ENCODE peak calls at places on chromosomes 12 and 14, in seven cellular contexts. P, K, C, E, J, R and L are unnamed samples.
A peak's percentile ranks its signal among the peaks of the same experiment; 100 is the strongest.

GRCh38 chr12:49364989-49365388 is 2.3 kb upstream of the SPATS2 start:
- DNase-seq in P (peak; percentile 95), K (peak; percentile 56), C (no peak), E (no peak), J (peak; percentile 7), R (no peak), L (peak; percentile 84)

GRCh38 chr12:6181166-6181565 is 19.0 kb upstream of the CD9 start:
- DNase-seq in P (no peak), K (no peak), C (no peak), E (no peak), J (no peak), R (no peak), L (no peak)

GRCh38 chr14:23694085-23694975 is 58.2 kb downstream of the DHRS2 start:
- DNase-seq in P (no peak), K (no peak), C (no peak), E (no peak), J (no peak), R (peak; percentile 5), L (peak; percentile 86)

GRCh38 chr12:4717806-4718205 is 2.4 kb upstream of the GALNT8 start:
- DNase-seq in P (no peak), K (no peak), C (no peak), E (no peak), J (no peak), R (no peak), L (no peak)

GRCh38 chr12:128076188-128076587 is 190.8 kb upstream of the TMEM132C start:
- DNase-seq in P (peak; percentile 70), K (peak; percentile 88), C (no peak), E (no peak), J (no peak), R (peak; percentile 5), L (peak; percentile 1)

GRCh38 chr14:55327179-55327578 is 56.0 kb downstream of the FBXO34 start:
- DNase-seq in P (no peak), K (no peak), C (no peak), E (no peak), J (no peak), R (no peak), L (no peak)

GRCh38 chr14:86115972-86116371 is 586.0 kb downstream of the FLRT2 start:
- DNase-seq in P (no peak), K (no peak), C (no peak), E (no peak), J (no peak), R (no peak), L (no peak)

GRCh38 chr14:100530270-100531072 is 56.7 kb downstream of the BEGAIN start:
- DNase-seq in P (no peak), K (no peak), C (no peak), E (no peak), J (peak; percentile 3), R (no peak), L (no peak)

GRCh38 chr14:101979666-101980065 is 15.3 kb downstream of the DYNC1H1 start:
- DNase-seq in P (peak; percentile 52), K (no peak), C (no peak), E (no peak), J (no peak), R (no peak), L (no peak)

GRCh38 chr12:27915536-27915935 is 57.0 kb downstream of the PTHLH start:
- DNase-seq in P (no peak), K (no peak), C (no peak), E (no peak), J (no peak), R (no peak), L (no peak)

GRCh38 chr12:104668274-104668718 is 211.5 kb downstream of the CHST11 start:
- DNase-seq in P (no peak), K (peak; percentile 92), C (no peak), E (peak; percentile 48), J (no peak), R (no peak), L (no peak)

GRCh38 chr12:28172434-28173030 is 17.7 kb upstream of the CCDC91 start:
- DNase-seq in P (peak; percentile 77), K (peak; percentile 59), C (no peak), E (no peak), J (no peak), R (peak; percentile 73), L (peak; percentile 84)

GRCh38 chr14:89625208-89625987 is 208.4 kb upstream of the FOXN3 start:
- DNase-seq in P (no peak), K (no peak), C (no peak), E (peak; percentile 90), J (no peak), R (no peak), L (no peak)

GRCh38 chr14:100879782-100880181 is 23.7 kb downstream of the RTL1 start:
- DNase-seq in P (no peak), K (no peak), C (no peak), E (peak; percentile 32), J (no peak), R (no peak), L (no peak)

GRCh38 chr12:30862486-30862885 is 64.1 kb upstream of the TSPAN11 start:
- DNase-seq in P (peak; percentile 71), K (peak; percentile 66), C (no peak), E (no peak), J (no peak), R (no peak), L (no peak)

GRCh38 chr12:65642006-65642695 is 182.1 kb upstream of the HMGA2 start:
- DNase-seq in P (peak; percentile 91), K (no peak), C (no peak), E (no peak), J (no peak), R (no peak), L (no peak)

GRCh38 chr14:23805761-23806160 is 147.8 kb upstream of the DHRS4 start:
- DNase-seq in P (no peak), K (no peak), C (no peak), E (no peak), J (no peak), R (no peak), L (no peak)

GRCh38 chr12:67986632-67987031 is 2.6 kb upstream of the IFNG-AS1 start:
- DNase-seq in P (peak; percentile 30), K (no peak), C (no peak), E (no peak), J (no peak), R (no peak), L (no peak)

GRCh38 chr12:102195826-102196225 is 1.8 kb downstream of the PMCH start:
- DNase-seq in P (no peak), K (no peak), C (no peak), E (no peak), J (no peak), R (no peak), L (no peak)

DNA sequence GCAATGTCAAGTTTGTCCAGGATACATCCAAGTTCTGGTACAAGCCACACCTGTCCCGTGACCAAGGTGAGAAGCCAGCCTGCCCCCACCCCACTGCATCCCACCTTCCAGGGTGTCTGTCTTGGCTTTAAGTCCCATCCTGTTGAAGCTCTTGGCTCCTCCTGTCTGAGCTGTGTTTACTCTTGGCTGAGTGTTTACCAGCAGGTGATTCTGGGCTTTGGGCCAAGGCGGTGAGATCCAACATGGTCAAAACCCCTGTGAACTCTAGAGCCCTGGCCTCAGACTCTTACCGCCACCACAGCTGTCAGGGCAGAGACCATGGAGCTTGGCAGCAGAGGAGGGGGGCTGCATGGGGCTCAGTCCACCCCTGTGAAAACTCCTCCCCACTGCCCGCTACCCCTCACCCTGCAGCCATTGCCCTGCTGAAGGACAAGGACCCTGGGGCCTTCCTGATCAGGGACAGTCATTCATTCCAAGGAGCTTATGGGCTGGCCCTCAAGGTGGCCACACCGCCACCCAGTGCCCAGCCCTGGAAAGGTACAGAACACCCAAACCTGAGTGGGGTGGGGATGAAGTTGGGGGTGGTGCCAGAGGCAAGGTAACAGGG is 11.6 kb downstream of the TNS2 start:
- DNase-seq in P (no peak), K (no peak), C (no peak), E (peak; percentile 67), J (no peak), R (peak; percentile 77), L (no peak)
- TF ChIP-seq CTCF in P (no peak), K (peak; percentile 35), C (peak; percentile 37), E (no peak), J (no peak), R (peak; percentile 44), L (peak; percentile 47)

GRCh38 chr14:66069830-66070541 is 416.2 kb upstream of the CCDC196 start:
- DNase-seq in P (no peak), K (no peak), C (no peak), E (no peak), J (no peak), R (no peak), L (peak; percentile 31)
- TF ChIP-seq CTCF in P (no peak), K (no peak), C (no peak), E (no peak), J (no peak), R (no peak), L (no peak)

DNA sequence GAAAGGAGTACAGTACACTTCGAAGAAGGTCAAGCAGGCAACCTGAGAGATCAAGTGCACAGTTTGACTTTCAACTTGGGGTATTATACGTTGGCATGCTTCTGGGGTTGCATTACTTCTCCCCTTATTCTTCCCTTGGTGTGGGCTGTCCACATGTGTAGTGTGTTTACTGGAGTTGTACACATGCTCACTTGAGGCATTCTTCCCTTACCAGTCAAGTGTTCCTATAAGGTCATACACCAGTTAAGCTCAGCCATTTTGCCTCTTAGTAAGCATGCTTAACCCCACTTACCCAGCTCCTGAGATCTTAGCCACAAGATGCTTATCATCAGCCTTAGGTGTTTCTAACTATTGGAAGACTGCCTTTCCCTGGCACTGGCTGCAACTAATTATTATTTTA is 63.8 kb downstream of the C12orf42 start:
- DNase-seq in P (no peak), K (no peak), C (no peak), E (no peak), J (no peak), R (no peak), L (no peak)
- TF ChIP-seq CTCF in P (no peak), K (no peak), C (no peak), E (no peak), J (no peak), R (no peak), L (no peak)

GRCh38 chr12:32305163-32305562 is 94.2 kb upstream of the FGD4 start:
- DNase-seq in P (peak; percentile 54), K (no peak), C (no peak), E (no peak), J (peak; percentile 25), R (peak; percentile 52), L (peak; percentile 51)
- TF ChIP-seq CTCF in P (peak; percentile 59), K (peak; percentile 14), C (no peak), E (no peak), J (peak; percentile 9), R (peak; percentile 62), L (peak; percentile 45)

GRCh38 chr14:104293851-104294627 is 155.7 kb downstream of the KIF26A start:
- DNase-seq in P (no peak), K (no peak), C (no peak), E (peak; percentile 42), J (no peak), R (peak; percentile 26), L (no peak)
- TF ChIP-seq CTCF in P (no peak), K (no peak), C (peak; percentile 62), E (no peak), J (no peak), R (peak; percentile 29), L (no peak)